ENCODE peak calls at places on chromosome 17, in four cellular contexts. C, E, N and A are unnamed samples. For H3K36me3, the result is how much of the 10 kb centered on the place peaks cover.

GRCh38 chr17:35752471-35752870 is 568 bp downstream of the GAS2L2 start:
- DNase-seq in C (no peak), E (no peak), N (no peak), A (no peak)

GRCh38 chr17:44916059-44916780 is 920 bp upstream of the GFAP start:
- DNase-seq in C (no peak), E (peak), N (peak), A (no peak)

GRCh38 chr17:37527249-37527851 is 37.7 kb downstream of the DUSP14 start:
- DNase-seq in C (no peak), E (peak), N (no peak), A (peak)

GRCh38 chr17:75031972-75032895 is 14.5 kb downstream of the ATP5PD start:
- DNase-seq in C (peak), E (no peak), N (peak), A (peak)

GRCh38 chr17:17042851-17043667 is 802 bp downstream of the MPRIP start:
- DNase-seq in C (no peak), E (peak), N (peak), A (no peak)

GRCh38 chr17:38568274-38568673 is 37.5 kb downstream of the SRCIN1 start:
- DNase-seq in C (no peak), E (no peak), N (no peak), A (no peak)

GRCh38 chr17:78568494-78569115 is 8.6 kb downstream of the DNAH17 start:
- DNase-seq in C (no peak), E (no peak), N (no peak), A (no peak)

GRCh38 chr17:77189148-77189547 is 48.4 kb downstream of the SEC14L1 start:
- DNase-seq in C (no peak), E (no peak), N (no peak), A (no peak)

GRCh38 chr17:78532922-78533640 is 44.1 kb downstream of the DNAH17 start:
- DNase-seq in C (no peak), E (no peak), N (no peak), A (no peak)

GRCh38 chr17:80604007-80604728 is 59.5 kb downstream of the RPTOR start:
- DNase-seq in C (no peak), E (no peak), N (no peak), A (no peak)

GRCh38 chr17:43891851-43892671 is 15.3 kb downstream of the MPP2 start:
- DNase-seq in C (no peak), E (no peak), N (no peak), A (no peak)

GRCh38 chr17:75896360-75897075 is at the start of gene TRIM65:
- DNase-seq in C (peak), E (peak), N (peak), A (peak)

GRCh38 chr17:63700528-63701441 is 860 bp upstream of the LIMD2 start:
- DNase-seq in C (peak), E (peak), N (no peak), A (peak)

GRCh38 chr17:54172654-54173316 is 350.1 kb downstream of the KIF2B start:
- DNase-seq in C (no peak), E (no peak), N (no peak), A (peak)

GRCh38 chr17:77569846-77570564 is 388.5 kb upstream of the TNRC6C start:
- DNase-seq in C (no peak), E (no peak), N (no peak), A (no peak)

GRCh38 chr17:72139213-72139612 is 18.4 kb downstream of the SOX9 start:
- DNase-seq in C (no peak), E (no peak), N (no peak), A (no peak)

DNA sequence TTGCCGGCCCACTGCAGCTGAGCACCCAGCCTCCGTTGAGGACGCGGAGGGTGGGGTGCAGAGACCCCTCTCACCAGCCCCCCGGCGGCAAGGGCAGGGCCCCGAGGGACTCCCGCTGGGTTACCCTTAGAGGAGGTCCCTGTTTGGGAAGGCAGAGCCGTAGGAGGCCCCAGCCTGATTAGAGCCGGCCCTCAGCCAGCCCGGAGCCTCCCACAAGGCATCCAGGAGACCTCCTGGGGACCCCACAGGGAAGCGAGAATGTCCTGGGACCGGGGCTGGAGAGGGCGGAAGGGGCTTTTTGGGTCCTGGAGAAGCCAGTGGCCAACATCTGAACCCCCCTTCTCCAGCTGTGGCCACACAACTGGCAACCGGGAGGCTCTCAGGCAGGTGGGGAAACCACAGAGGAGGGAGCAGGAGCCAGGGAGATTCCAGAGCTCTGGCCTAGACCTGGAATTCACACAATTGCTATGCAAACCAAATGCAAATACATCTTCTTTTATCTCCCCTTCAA is 21.7 kb upstream of the SP6 start:
- DNase-seq in C (no peak), E (no peak), N (no peak), A (no peak)
- H3K4me3 ChIP-seq in C (no peak), E (no peak), N (no peak), A (no peak)

GRCh38 chr17:50588391-50589111 is 28.0 kb downstream of the CACNA1G start:
- DNase-seq in C (peak), E (no peak), N (no peak), A (no peak)
- H3K36me3 ChIP-seq in C (under half), E (under half), N (under half), A (under half)

DNA sequence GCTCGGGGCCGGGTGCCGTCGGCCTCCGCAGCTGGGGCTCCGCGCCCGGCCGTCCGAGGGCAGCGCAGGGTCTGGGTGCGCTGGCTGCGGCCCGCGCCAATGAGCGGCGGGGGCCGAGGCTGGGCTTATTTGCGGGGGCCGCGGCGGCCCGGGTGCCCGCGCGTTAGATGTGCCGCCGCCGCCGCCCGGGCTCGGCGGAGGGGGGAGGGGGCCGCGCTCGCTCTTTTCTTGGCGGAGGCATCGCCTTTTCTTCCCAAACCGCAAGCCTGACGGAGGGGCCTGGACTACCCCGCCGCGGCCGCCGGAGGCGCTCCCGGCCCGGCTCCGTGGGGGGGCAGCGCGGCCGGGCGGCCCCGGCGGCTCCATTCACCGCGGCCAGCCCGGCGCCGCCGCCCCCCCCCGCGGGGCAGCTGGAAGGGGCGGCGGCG is at the start of gene NOTUM:
- DNase-seq in C (no peak), E (no peak), N (no peak), A (peak)
- H3K4me3 ChIP-seq in C (peak), E (no peak), N (peak), A (peak)

GRCh38 chr17:3951420-3951819 is 12.8 kb downstream of the ATP2A3 start:
- DNase-seq in C (no peak), E (no peak), N (no peak), A (no peak)
- H3K36me3 ChIP-seq in C (under half), E (under half), N (under half), A (under half)

GRCh38 chr17:67243284-67243683 is 1.7 kb downstream of the HELZ start:
- DNase-seq in C (no peak), E (no peak), N (no peak), A (no peak)

GRCh38 chr17:67246398-67246647 is 1.3 kb upstream of the HELZ start:
- DNase-seq in C (no peak), E (peak), N (no peak), A (no peak)

GRCh38 chr17:67245694-67246397 is 850 bp upstream of the HELZ start:
- DNase-seq in C (peak), E (peak), N (peak), A (peak)

GRCh38 chr17:67245073-67245693 is at the start of gene HELZ:
- DNase-seq in C (peak), E (peak), N (peak), A (peak)

DNA sequence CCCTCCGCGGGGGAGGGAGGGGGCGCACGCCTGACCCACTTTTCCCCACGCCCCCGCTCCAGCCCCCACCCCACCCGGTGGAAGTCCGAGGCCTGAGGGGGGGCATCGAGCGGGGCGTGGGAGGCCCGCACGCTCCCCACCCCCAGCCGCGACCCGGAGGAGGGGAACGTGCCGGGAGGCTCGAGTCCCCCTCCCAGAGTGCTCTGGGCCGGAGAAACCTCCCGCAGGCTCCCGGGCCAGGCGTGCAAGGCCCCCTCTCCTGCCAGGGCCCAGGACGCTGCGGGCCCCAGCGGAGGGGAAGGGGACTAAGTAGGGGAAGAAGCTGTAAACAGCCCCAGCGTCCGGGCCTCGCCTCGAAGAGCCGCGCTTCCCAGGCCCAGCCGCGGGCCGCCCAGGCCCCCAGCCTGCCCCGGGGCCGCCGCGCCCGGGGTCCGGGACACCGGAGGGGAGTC is 349 bp downstream of the HELZ start:
- DNase-seq in C (no peak), E (no peak), N (no peak), A (no peak)
- H3K4me3 ChIP-seq in C (peak), E (peak), N (peak), A (peak)

DNA sequence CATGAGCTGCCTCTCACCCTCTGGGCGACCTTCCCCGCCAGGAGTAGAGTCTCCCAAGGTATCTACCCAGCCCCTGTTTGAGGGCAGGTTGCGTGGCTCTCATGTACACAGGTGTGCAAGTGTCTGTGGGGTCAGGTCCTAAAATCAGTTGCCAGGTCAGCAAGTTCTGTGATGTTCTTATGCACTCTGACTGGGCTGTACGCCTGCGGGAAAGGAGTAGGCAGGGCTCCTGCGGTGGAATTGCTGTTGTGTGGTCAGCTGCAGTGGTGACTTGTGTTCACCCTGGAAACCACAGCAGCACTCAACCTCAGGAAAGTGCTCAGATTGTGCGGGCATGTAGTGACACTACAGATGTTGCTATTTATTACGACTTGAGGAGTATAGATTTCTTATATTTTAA is 19.4 kb downstream of the NARF start:
- DNase-seq in C (no peak), E (no peak), N (no peak), A (no peak)
- H3K36me3 ChIP-seq in C (half or more), E (half or more), N (half or more), A (under half)

GRCh38 chr17:15501788-15502187 is 34.4 kb upstream of the CDRT4 start:
- DNase-seq in C (no peak), E (no peak), N (no peak), A (no peak)
- H3K4me3 ChIP-seq in C (no peak), E (no peak), N (no peak), A (no peak)